ENCODE peak calls at places on chromosomes 4 and X, in five cellular contexts. T is upper lobe of left lung, W is tibial artery, M is uterus, Y is PC-3. Q is an unnamed sample. For H3K36me3 and H3K4me1, the result is how much of the 10 kb centered on the place peaks cover.

GRCh38 chr4:168843635-168844034 is 166.4 kb downstream of the CBR4 start:
- DNase-seq in Y (no peak), T (no peak), M (no peak), W (no peak), Q (no peak)

GRCh38 chr4:121272526-121272925 is 108.3 kb downstream of the QRFPR start:
- DNase-seq in W (no peak), M (no peak), T (no peak), Y (peak), Q (no peak)

GRCh38 chr4:106496066-106496465 is 127.5 kb upstream of the GIMD1 start:
- DNase-seq in M (no peak), Y (no peak), W (no peak), T (no peak), Q (no peak)

GRCh38 chr4:155931634-155932033 is 22.0 kb downstream of the CTSO start:
- DNase-seq in T (no peak), M (no peak), Y (no peak), W (no peak), Q (no peak)

GRCh38 chrX:131288188-131288587 is 918 bp downstream of the IGSF1 start:
- DNase-seq in Y (no peak), T (no peak), W (no peak), M (no peak), Q (no peak)

GRCh38 chr4:47862297-47862696 is 24.4 kb upstream of the CORIN start:
- DNase-seq in W (no peak), T (no peak), Y (no peak), M (no peak), Q (no peak)

GRCh38 chrX:69130448-69130847 is 34.8 kb downstream of the PJA1 start:
- DNase-seq in M (no peak), T (no peak), Y (no peak), W (no peak), Q (no peak)

GRCh38 chr4:74161676-74162450 is 3.9 kb downstream of the MTHFD2L start:
- DNase-seq in T (no peak), Y (no peak), W (no peak), M (no peak), Q (no peak)

GRCh38 chrX:46759645-46759974 is 692 bp upstream of the SLC9A7 start:
- DNase-seq in W (no peak), T (no peak), Y (peak), M (no peak), Q (no peak)

GRCh38 chr4:155530290-155530689 is 136.4 kb upstream of the GUCY1A1 start:
- DNase-seq in T (no peak), Y (peak), M (no peak), W (no peak), Q (no peak)

GRCh38 chrX:63673896-63674295 is 111.1 kb downstream of the ARHGEF9 start:
- DNase-seq in T (no peak), Y (no peak), M (no peak), W (no peak), Q (no peak)

GRCh38 chrX:63679432-63679831 is 105.6 kb downstream of the ARHGEF9 start:
- DNase-seq in Y (no peak), W (no peak), M (no peak), T (no peak), Q (no peak)

GRCh38 chrX:63680423-63680822 is 104.6 kb downstream of the ARHGEF9 start:
- DNase-seq in W (no peak), T (no peak), Y (no peak), M (no peak), Q (no peak)

GRCh38 chrX:63675716-63676115 is 109.3 kb downstream of the ARHGEF9 start:
- DNase-seq in Y (no peak), T (no peak), M (no peak), W (no peak), Q (no peak)
- H3K36me3 ChIP-seq in Y (under half), T (under half), M (under half), W (under half), Q (under half)

GRCh38 chr4:39712819-39713607 is 15.1 kb downstream of the UBE2K start:
- DNase-seq in M (no peak), Y (no peak), W (peak), T (no peak), Q (no peak)

GRCh38 chr4:39714171-39714570 is 16.2 kb downstream of the UBE2K start:
- DNase-seq in M (no peak), W (peak), T (no peak), Y (no peak), Q (no peak)

GRCh38 chr4:39715788-39716187 is 17.9 kb downstream of the UBE2K start:
- DNase-seq in W (no peak), T (no peak), Y (no peak), M (no peak), Q (no peak)

GRCh38 chr4:39716356-39716755 is 18.4 kb downstream of the UBE2K start:
- DNase-seq in Y (no peak), W (peak), M (no peak), T (no peak), Q (no peak)

DNA sequence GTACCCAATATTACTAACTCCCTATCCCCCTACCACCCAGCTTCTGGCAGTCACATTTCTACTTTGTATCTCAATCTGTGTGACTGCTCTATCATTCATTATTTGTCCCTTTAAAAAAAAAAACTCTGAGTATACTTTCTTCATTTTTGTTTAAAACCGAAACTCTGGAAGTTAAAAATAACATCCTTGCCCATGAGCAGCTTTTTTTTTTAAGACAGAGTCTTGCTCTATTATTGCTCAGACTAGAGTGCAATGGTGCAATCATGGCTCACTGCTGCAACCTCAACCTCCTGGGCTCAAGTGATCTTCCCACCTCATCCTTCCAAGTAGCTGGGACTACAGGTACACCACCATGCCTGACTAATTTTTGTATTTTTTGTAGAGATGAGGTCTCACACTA is 15.8 kb downstream of the UBE2K start:
- DNase-seq in Y (no peak), T (no peak), W (peak), M (no peak), Q (no peak)
- H3K4me1 ChIP-seq in Y (under half), T (under half), W (under half), M (under half), Q (under half)

GRCh38 chr4:87299898-87300297 is 22.8 kb downstream of the HSD17B13 start:
- DNase-seq in T (no peak), M (no peak), W (no peak), Y (no peak), Q (no peak)
- H3K27ac ChIP-seq in T (no peak), M (no peak), W (no peak), Y (no peak), Q (no peak)

GRCh38 chrX:97372006-97372766 is 488.5 kb downstream of the RPA4 start:
- DNase-seq in W (no peak), M (no peak), T (no peak), Y (no peak), Q (no peak)
- H3K36me3 ChIP-seq in W (under half), M (under half), T (under half), Y (under half), Q (under half)

DNA sequence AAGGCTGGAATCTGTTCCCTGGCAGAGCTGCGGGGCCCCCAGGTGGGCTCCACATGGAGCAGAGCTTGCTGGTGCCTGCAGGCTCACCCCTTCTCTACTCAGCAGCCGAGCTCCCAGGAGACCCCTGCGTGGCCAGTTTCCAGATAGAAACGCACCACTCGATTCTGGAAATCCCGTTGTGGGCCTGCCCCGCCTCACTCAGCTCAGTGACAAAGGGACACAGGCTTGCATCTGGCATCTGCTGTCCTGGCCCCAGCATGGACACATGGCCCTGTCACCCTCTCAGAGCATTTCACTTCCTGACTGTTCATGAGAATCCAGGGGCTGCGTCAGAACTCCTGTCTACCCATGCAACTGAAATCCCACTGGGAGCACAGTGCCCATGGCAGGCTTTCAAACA is 20.5 kb upstream of the C4orf50 start:
- DNase-seq in Y (no peak), T (no peak), M (no peak), W (no peak), Q (no peak)
- H3K4me1 ChIP-seq in Y (under half), T (under half), M (under half), W (under half), Q (under half)

DNA sequence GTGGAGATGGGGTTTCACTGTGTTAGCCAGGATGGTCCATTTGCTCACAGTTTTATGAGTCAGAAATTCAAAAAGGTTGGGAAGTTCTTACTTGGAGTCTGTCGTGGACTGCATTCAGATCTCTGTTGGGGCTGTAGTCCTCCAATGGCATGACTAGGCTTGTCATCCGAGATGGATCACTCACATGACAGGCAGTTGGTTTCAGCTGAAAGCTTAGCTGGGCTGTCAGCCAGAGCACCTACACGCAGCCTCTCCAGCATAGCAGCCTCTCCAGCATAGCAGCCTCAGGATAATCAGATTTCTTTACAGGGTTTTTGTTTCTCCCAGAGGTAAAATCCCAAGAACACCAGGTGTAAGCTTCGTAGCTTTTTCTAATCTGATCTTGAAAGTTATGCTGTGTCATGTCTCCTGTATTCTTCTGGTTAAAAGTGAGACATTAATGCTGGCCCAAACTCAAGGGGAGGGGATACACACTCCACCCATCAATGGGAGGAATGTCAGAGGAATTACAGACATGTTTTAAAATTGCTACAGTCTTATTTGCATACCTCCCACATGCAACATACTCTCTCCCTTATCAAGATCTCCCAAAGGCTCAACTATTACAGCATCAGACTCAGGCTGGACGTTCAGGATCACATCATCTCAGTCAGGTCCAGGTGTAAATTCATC is 31.6 kb upstream of the SOD3 start:
- DNase-seq in M (no peak), W (no peak), T (no peak), Y (peak), Q (no peak)
- H3K27ac ChIP-seq in M (no peak), W (no peak), T (no peak), Y (peak), Q (peak)

GRCh38 chr4:69093681-69094080 is 2.6 kb upstream of the UGT2B7 start:
- DNase-seq in T (no peak), M (no peak), Y (no peak), W (no peak), Q (no peak)
- H3K36me3 ChIP-seq in T (under half), M (under half), Y (under half), W (under half), Q (under half)